ENCODE peak calls at places on chromosomes 16 and 17, in seven cellular contexts. One of them, this sample, is unnamed. For H3K4me1, the result is how much of the 10 kb centered on the place peaks cover.

GRCh38 chr16:69166221-69166833 is 20.6 kb upstream of the SNTB2 start:
- DNase-seq in cardiac muscle cell: peak
- DNase-seq in ascending aorta: no peak
- DNase-seq in aorta: no peak
- DNase-seq in fibroblast of lung: peak
- DNase-seq in breast epithelium: no peak
- DNase-seq in GM12878: no peak
- DNase-seq in this sample: no peak

GRCh38 chr16:23504076-23504452 is 6.2 kb downstream of the GGA2 start:
- DNase-seq in cardiac muscle cell: peak
- DNase-seq in ascending aorta: no peak
- DNase-seq in aorta: no peak
- DNase-seq in fibroblast of lung: peak
- DNase-seq in breast epithelium: no peak
- DNase-seq in GM12878: no peak
- DNase-seq in this sample: no peak

GRCh38 chr17:6286239-6286638 is 148.7 kb downstream of the AIPL1 start:
- DNase-seq in cardiac muscle cell: no peak
- DNase-seq in ascending aorta: no peak
- DNase-seq in aorta: no peak
- DNase-seq in fibroblast of lung: no peak
- DNase-seq in breast epithelium: no peak
- DNase-seq in GM12878: no peak
- DNase-seq in this sample: no peak

GRCh38 chr17:67521773-67522069 is 144.6 kb downstream of the PITPNC1 start:
- DNase-seq in cardiac muscle cell: no peak
- DNase-seq in ascending aorta: no peak
- DNase-seq in aorta: no peak
- DNase-seq in fibroblast of lung: no peak
- DNase-seq in breast epithelium: no peak
- DNase-seq in GM12878: no peak
- DNase-seq in this sample: no peak

GRCh38 chr17:64223283-64223682 is 39.8 kb downstream of the TEX2 start:
- DNase-seq in cardiac muscle cell: no peak
- DNase-seq in ascending aorta: no peak
- DNase-seq in aorta: no peak
- DNase-seq in fibroblast of lung: no peak
- DNase-seq in breast epithelium: no peak
- DNase-seq in GM12878: no peak
- DNase-seq in this sample: no peak

GRCh38 chr16:74503412-74503811 is 82.1 kb upstream of the CLEC18B start:
- DNase-seq in cardiac muscle cell: no peak
- DNase-seq in ascending aorta: no peak
- DNase-seq in aorta: no peak
- DNase-seq in fibroblast of lung: peak
- DNase-seq in breast epithelium: no peak
- DNase-seq in GM12878: no peak
- DNase-seq in this sample: no peak

GRCh38 chr17:12627177-12627629 is 38.5 kb upstream of the MYOCD start:
- DNase-seq in cardiac muscle cell: peak
- DNase-seq in ascending aorta: peak
- DNase-seq in aorta: peak
- DNase-seq in fibroblast of lung: peak
- DNase-seq in breast epithelium: no peak
- DNase-seq in GM12878: no peak
- DNase-seq in this sample: no peak

GRCh38 chr17:79082311-79083190 is 7.9 kb downstream of the ENGASE start:
- DNase-seq in cardiac muscle cell: peak
- DNase-seq in ascending aorta: no peak
- DNase-seq in aorta: peak
- DNase-seq in fibroblast of lung: no peak
- DNase-seq in breast epithelium: no peak
- DNase-seq in GM12878: no peak
- DNase-seq in this sample: no peak

GRCh38 chr16:22004321-22004720 is 3.4 kb upstream of the PDZD9 start:
- DNase-seq in cardiac muscle cell: no peak
- DNase-seq in ascending aorta: no peak
- DNase-seq in aorta: no peak
- DNase-seq in fibroblast of lung: no peak
- DNase-seq in breast epithelium: no peak
- DNase-seq in GM12878: no peak
- DNase-seq in this sample: no peak

GRCh38 chr17:60941028-60941427 is 263.4 kb downstream of the BCAS3 start:
- DNase-seq in cardiac muscle cell: peak
- DNase-seq in ascending aorta: peak
- DNase-seq in aorta: peak
- DNase-seq in fibroblast of lung: peak
- DNase-seq in breast epithelium: no peak
- DNase-seq in GM12878: no peak
- DNase-seq in this sample: no peak

GRCh38 chr17:2101448-2102257 is 46.8 kb downstream of the HIC1 start:
- DNase-seq in cardiac muscle cell: no peak
- DNase-seq in ascending aorta: no peak
- DNase-seq in aorta: no peak
- DNase-seq in fibroblast of lung: peak
- DNase-seq in breast epithelium: peak
- DNase-seq in GM12878: no peak
- DNase-seq in this sample: no peak

GRCh38 chr16:89951509-89951908 is 3.0 kb downstream of the DEF8 start:
- DNase-seq in cardiac muscle cell: no peak
- DNase-seq in ascending aorta: no peak
- DNase-seq in aorta: no peak
- DNase-seq in fibroblast of lung: no peak
- DNase-seq in breast epithelium: no peak
- DNase-seq in GM12878: no peak
- DNase-seq in this sample: no peak

DNA sequence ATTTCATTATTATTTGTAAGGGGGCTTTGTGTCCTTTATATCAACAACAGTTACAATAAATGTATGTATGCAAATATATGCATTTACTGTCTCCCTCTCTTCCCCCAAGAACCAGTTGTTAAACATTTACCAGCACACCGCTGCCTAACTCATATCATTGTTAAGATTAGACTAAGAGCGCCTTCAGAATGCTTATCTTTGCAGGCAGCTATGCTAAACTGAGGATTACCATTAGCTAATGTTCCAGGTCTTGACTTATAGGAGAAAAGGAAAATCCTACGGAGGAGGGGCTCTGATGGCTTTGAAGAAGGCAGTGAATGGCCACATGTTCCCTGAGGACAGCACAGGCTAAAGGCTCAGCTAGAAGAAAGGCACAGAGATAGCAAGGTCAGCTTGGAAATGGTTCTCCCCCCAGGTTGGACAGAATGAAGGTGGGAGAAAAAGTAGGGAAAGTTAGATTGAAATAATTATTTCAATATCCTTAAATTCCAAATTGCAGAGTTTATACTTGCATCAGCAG is 86.8 kb upstream of the MAF start:
- DNase-seq in cardiac muscle cell: no peak
- DNase-seq in ascending aorta: no peak
- DNase-seq in aorta: no peak
- DNase-seq in fibroblast of lung: no peak
- DNase-seq in breast epithelium: no peak
- DNase-seq in GM12878: no peak
- DNase-seq in this sample: no peak
- H3K4me3 ChIP-seq in cardiac muscle cell: no peak
- H3K4me3 ChIP-seq in ascending aorta: no peak
- H3K4me3 ChIP-seq in aorta: no peak
- H3K4me3 ChIP-seq in fibroblast of lung: no peak
- H3K4me3 ChIP-seq in breast epithelium: no peak
- H3K4me3 ChIP-seq in GM12878: no peak
- H3K4me3 ChIP-seq in this sample: no peak

GRCh38 chr17:77420804-77421634 is 280.2 kb downstream of the SEC14L1 start:
- DNase-seq in cardiac muscle cell: peak
- DNase-seq in ascending aorta: no peak
- DNase-seq in aorta: no peak
- DNase-seq in fibroblast of lung: peak
- DNase-seq in breast epithelium: no peak
- DNase-seq in GM12878: no peak
- DNase-seq in this sample: no peak

GRCh38 chr17:77419095-77419494 is 278.3 kb downstream of the SEC14L1 start:
- DNase-seq in cardiac muscle cell: no peak
- DNase-seq in ascending aorta: no peak
- DNase-seq in aorta: no peak
- DNase-seq in fibroblast of lung: no peak
- DNase-seq in breast epithelium: no peak
- DNase-seq in GM12878: no peak
- DNase-seq in this sample: no peak

GRCh38 chr17:77418609-77419008 is 277.8 kb downstream of the SEC14L1 start:
- DNase-seq in cardiac muscle cell: no peak
- DNase-seq in ascending aorta: no peak
- DNase-seq in aorta: no peak
- DNase-seq in fibroblast of lung: no peak
- DNase-seq in breast epithelium: no peak
- DNase-seq in GM12878: no peak
- DNase-seq in this sample: no peak

GRCh38 chr17:77420476-77420803 is 279.7 kb downstream of the SEC14L1 start:
- DNase-seq in cardiac muscle cell: no peak
- DNase-seq in ascending aorta: no peak
- DNase-seq in aorta: no peak
- DNase-seq in fibroblast of lung: no peak
- DNase-seq in breast epithelium: no peak
- DNase-seq in GM12878: no peak
- DNase-seq in this sample: no peak

DNA sequence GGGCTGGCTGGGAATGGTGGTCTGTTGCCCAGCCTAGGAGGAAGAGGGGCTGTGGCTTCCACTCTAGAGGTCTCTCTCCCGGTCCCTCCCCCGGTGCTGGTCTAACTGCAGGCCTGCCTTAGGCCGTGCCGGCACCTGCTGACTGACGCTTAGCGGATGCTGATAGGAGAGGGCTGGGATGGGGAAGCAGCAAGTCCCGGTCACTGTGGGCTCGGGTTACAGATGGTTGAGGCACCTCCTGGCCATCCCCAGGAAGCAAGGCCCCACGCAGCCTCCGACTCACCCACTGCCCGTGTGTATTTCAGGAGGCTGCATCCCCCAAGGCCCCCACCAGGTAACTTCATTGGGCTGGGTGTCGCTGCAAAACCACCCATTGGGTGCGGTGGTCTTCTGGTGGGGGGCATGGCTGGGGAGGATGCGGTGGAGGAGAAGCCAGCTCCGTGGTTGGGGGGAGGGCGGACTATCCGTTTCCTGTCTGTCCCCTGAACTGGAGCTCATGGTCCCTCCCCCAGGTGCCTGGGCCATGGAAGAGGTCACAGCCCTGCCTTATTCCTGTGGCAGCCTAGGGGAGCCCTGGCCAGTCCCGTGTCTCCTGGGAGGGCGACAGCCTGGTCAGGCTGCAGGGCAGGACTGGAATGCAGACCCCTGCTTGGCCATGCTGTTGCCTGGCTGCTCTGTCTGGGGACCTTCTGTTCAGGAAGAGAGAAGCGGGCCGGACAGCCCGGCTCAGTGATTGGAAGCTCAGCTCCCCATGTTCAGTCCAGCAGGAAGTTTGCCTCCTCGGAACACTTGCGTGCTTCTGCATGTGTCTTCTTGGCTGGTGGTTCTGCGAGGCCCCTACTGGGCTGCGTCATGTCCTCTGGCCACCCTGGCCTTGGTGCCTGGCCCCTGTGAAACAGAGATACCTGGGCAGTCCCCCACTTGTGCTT is 279.0 kb downstream of the SEC14L1 start:
- DNase-seq in cardiac muscle cell: no peak
- DNase-seq in ascending aorta: no peak
- DNase-seq in aorta: no peak
- DNase-seq in fibroblast of lung: peak
- DNase-seq in breast epithelium: no peak
- DNase-seq in GM12878: no peak
- DNase-seq in this sample: no peak
- H3K4me1 ChIP-seq in cardiac muscle cell: under half
- H3K4me1 ChIP-seq in ascending aorta: under half
- H3K4me1 ChIP-seq in aorta: under half
- H3K4me1 ChIP-seq in fibroblast of lung: half or more
- H3K4me1 ChIP-seq in breast epithelium: under half
- H3K4me1 ChIP-seq in GM12878: under half
- H3K4me1 ChIP-seq in this sample: half or more

GRCh38 chr16:88879788-88880055 is 13.3 kb upstream of the PABPN1L start:
- DNase-seq in cardiac muscle cell: no peak
- DNase-seq in ascending aorta: no peak
- DNase-seq in aorta: no peak
- DNase-seq in fibroblast of lung: no peak
- DNase-seq in breast epithelium: no peak
- DNase-seq in GM12878: no peak
- DNase-seq in this sample: no peak

GRCh38 chr16:88881090-88881580 is 14.7 kb upstream of the PABPN1L start:
- DNase-seq in cardiac muscle cell: no peak
- DNase-seq in ascending aorta: no peak
- DNase-seq in aorta: no peak
- DNase-seq in fibroblast of lung: no peak
- DNase-seq in breast epithelium: no peak
- DNase-seq in GM12878: no peak
- DNase-seq in this sample: no peak

GRCh38 chr16:88881675-88882357 is 15.4 kb upstream of the PABPN1L start:
- DNase-seq in cardiac muscle cell: no peak
- DNase-seq in ascending aorta: no peak
- DNase-seq in aorta: no peak
- DNase-seq in fibroblast of lung: no peak
- DNase-seq in breast epithelium: no peak
- DNase-seq in GM12878: no peak
- DNase-seq in this sample: no peak

GRCh38 chr16:88878967-88879787 is 12.7 kb upstream of the PABPN1L start:
- DNase-seq in cardiac muscle cell: no peak
- DNase-seq in ascending aorta: no peak
- DNase-seq in aorta: no peak
- DNase-seq in fibroblast of lung: no peak
- DNase-seq in breast epithelium: no peak
- DNase-seq in GM12878: no peak
- DNase-seq in this sample: no peak

DNA sequence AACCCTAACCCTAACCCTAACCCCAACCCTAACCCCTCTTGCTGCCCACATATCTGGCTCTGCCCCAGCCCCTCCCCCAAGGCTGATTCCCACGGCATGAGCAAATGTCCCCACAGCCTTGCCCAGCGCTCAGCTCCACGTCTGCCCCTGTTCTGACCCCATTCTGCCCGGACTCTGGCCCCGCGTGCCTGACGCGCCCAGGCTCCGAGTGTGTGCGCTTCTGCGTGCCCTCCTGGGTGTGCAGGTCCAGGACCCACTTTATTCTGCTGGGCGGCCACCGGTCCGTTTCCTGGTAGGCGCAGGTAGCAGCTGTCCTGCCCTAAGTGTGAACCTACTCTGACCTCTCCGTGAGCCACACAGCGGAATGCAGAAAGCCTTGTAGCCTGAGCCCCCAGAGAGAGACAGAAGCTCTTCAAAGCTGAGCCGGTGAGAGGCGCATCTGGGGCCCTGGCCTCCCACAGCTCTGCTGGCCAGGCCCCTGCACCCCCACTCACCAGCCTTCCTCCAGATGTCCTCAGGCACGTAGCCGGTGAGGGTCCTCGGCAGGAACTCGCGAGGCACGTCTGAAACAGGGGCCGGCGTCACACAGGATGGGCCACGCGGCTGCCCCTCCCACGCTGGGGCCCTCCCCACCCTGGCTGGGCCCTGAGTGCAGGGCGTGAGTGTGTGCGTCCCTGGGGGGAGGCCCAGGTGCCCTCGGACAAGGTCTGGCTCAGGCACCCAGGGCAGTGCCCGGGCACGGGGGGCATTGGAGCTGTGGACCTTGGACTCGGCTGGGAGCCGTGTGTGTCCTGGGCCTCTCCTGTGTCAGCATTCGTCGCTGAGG is 14.0 kb upstream of the PABPN1L start:
- DNase-seq in cardiac muscle cell: no peak
- DNase-seq in ascending aorta: no peak
- DNase-seq in aorta: no peak
- DNase-seq in fibroblast of lung: no peak
- DNase-seq in breast epithelium: no peak
- DNase-seq in GM12878: no peak
- DNase-seq in this sample: no peak
- H3K4me3 ChIP-seq in cardiac muscle cell: no peak
- H3K4me3 ChIP-seq in ascending aorta: no peak
- H3K4me3 ChIP-seq in aorta: no peak
- H3K4me3 ChIP-seq in fibroblast of lung: no peak
- H3K4me3 ChIP-seq in breast epithelium: no peak
- H3K4me3 ChIP-seq in GM12878: no peak
- H3K4me3 ChIP-seq in this sample: peak

GRCh38 chr16:85912271-85912974 is 13.5 kb downstream of the IRF8 start:
- DNase-seq in cardiac muscle cell: peak
- DNase-seq in ascending aorta: no peak
- DNase-seq in aorta: peak
- DNase-seq in fibroblast of lung: peak
- DNase-seq in breast epithelium: no peak
- DNase-seq in GM12878: no peak
- DNase-seq in this sample: no peak
- H3K4me1 ChIP-seq in cardiac muscle cell: under half
- H3K4me1 ChIP-seq in ascending aorta: under half
- H3K4me1 ChIP-seq in aorta: under half
- H3K4me1 ChIP-seq in fibroblast of lung: under half
- H3K4me1 ChIP-seq in breast epithelium: under half
- H3K4me1 ChIP-seq in GM12878: half or more
- H3K4me1 ChIP-seq in this sample: under half

This sample was measured in esophagus squamous epithelium.